ENCODE peak calls at places on chromosome 20, in seven cellular contexts. E is uterus, X is HCT116, J is IMR-90, U is esophagus squamous epithelium, K is body of pancreas, C is vagina. I is an unnamed sample.

GRCh38 chr20:22999756-23000155 is 35.4 kb upstream of the SSTR4 start:
- DNase-seq in J (peak), C (no peak), K (no peak), E (no peak), X (no peak), U (no peak), I (no peak)

GRCh38 chr20:21515300-21516179 is 1.7 kb upstream of the NKX2-2 start:
- DNase-seq in U (no peak), C (peak), K (no peak), E (no peak), X (no peak), J (no peak), I (no peak)

GRCh38 chr20:59007758-59008511 is 881 bp upstream of the CTSZ start:
- DNase-seq in C (no peak), U (peak), E (no peak), J (no peak), K (peak), X (no peak), I (peak)

GRCh38 chr20:5776074-5776473 is 25.9 kb downstream of the SHLD1 start:
- DNase-seq in U (no peak), K (no peak), E (no peak), X (no peak), J (no peak), C (no peak), I (no peak)

GRCh38 chr20:17655286-17655651 is 26.8 kb downstream of the RRBP1 start:
- DNase-seq in X (no peak), J (no peak), K (peak), C (no peak), E (peak), U (no peak), I (no peak)

GRCh38 chr20:34970193-34971037 is 14.7 kb downstream of the MYH7B start:
- DNase-seq in U (no peak), E (no peak), C (no peak), K (no peak), X (no peak), J (no peak), I (no peak)

GRCh38 chr20:49570828-49571552 is 3.1 kb upstream of the PTGIS start:
- DNase-seq in X (no peak), E (peak), J (peak), K (no peak), C (no peak), U (no peak), I (no peak)

GRCh38 chr20:11582073-11582472 is 335.6 kb upstream of the BTBD3 start:
- DNase-seq in E (no peak), J (no peak), U (no peak), X (no peak), C (no peak), K (no peak), I (no peak)

GRCh38 chr20:10539818-10540553 is 104.9 kb downstream of the SLX4IP start:
- DNase-seq in X (no peak), J (no peak), U (no peak), K (no peak), E (no peak), C (no peak), I (no peak)

GRCh38 chr20:40010483-40010882 is 678.6 kb downstream of the MAFB start:
- DNase-seq in U (no peak), X (no peak), J (no peak), E (no peak), C (no peak), K (no peak), I (peak)

GRCh38 chr20:6764619-6765018 is 2.9 kb upstream of the BMP2 start:
- DNase-seq in K (no peak), E (no peak), U (no peak), J (no peak), C (no peak), X (no peak), I (no peak)

GRCh38 chr20:38402089-38402488 is 33.0 kb downstream of the SNHG17 start:
- DNase-seq in C (no peak), U (no peak), X (no peak), J (no peak), E (no peak), K (no peak), I (no peak)

GRCh38 chr20:61135266-61135665 is 116.8 kb upstream of the CDH4 start:
- DNase-seq in J (no peak), K (no peak), C (no peak), U (no peak), E (no peak), X (no peak), I (no peak)

GRCh38 chr20:20211274-20211987 is 156.5 kb upstream of the INSM1 start:
- DNase-seq in X (no peak), E (no peak), K (no peak), J (no peak), C (no peak), U (no peak), I (no peak)

GRCh38 chr20:51108638-51109363 is 85.9 kb upstream of the KCNG1 start:
- DNase-seq in U (no peak), J (no peak), K (no peak), E (no peak), X (no peak), C (no peak), I (no peak)

GRCh38 chr20:41232971-41233926 is 84.3 kb downstream of the ZHX3 start:
- DNase-seq in X (no peak), E (no peak), C (no peak), J (peak), K (no peak), U (no peak), I (no peak)

GRCh38 chr20:37408930-37409210 is 62.9 kb downstream of the SRC start:
- DNase-seq in J (no peak), X (no peak), C (no peak), U (no peak), E (no peak), K (no peak), I (no peak)

GRCh38 chr20:34175072-34175471 is 63.0 kb upstream of the EIF2S2 start:
- DNase-seq in J (no peak), X (no peak), E (no peak), U (no peak), C (no peak), K (no peak), I (no peak)

GRCh38 chr20:50991076-50991475 is 31.8 kb downstream of the KCNG1 start:
- DNase-seq in K (no peak), C (no peak), J (peak), U (no peak), E (no peak), X (no peak), I (no peak)

GRCh38 chr20:48727226-48727625 is 100.6 kb downstream of the PREX1 start:
- DNase-seq in U (no peak), E (no peak), X (no peak), J (no peak), C (no peak), K (no peak), I (no peak)

GRCh38 chr20:32062776-32063170 is 10.7 kb downstream of the HCK start:
- DNase-seq in K (peak), X (no peak), J (no peak), E (no peak), C (no peak), U (no peak), I (no peak)

GRCh38 chr20:53829086-53829703 is 235.6 kb upstream of the ZNF217 start:
- DNase-seq in J (peak), X (peak), C (no peak), E (peak), K (peak), U (no peak), I (no peak)

GRCh38 chr20:11255455-11255854 is 581.7 kb upstream of the JAG1 start:
- DNase-seq in E (no peak), K (no peak), C (no peak), U (no peak), X (no peak), J (no peak), I (no peak)

GRCh38 chr20:33549229-33549628 is 59.3 kb downstream of the CBFA2T2 start:
- DNase-seq in U (no peak), X (no peak), K (no peak), E (no peak), J (no peak), C (no peak), I (no peak)

DNA sequence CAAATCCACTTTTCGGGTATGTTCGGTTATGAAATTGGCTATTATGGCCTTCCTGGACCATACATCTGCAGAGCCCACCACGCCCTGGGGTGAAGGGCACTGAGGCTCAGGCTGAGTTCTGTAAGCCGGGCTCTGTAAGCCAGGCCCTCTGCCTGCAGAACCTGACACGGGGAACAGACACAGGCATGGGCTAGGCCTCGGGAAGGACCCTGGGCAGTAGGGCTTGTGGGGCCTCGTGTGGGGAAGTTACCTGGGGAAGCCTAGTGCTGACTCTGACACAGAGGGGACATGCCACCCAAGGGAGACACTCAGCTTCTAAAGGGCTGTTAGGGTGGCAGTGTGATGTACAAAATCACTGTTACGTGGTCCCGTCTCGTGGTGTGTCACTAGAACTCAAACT is 23.4 kb upstream of the TCFL5 start:
- DNase-seq in X (no peak), K (no peak), U (no peak), J (no peak), E (no peak), C (no peak), I (no peak)
- TF ChIP-seq POLR2A in X (no peak), K (no peak), U (no peak), J (no peak), E (no peak), C (no peak), I (no peak)

GRCh38 chr20:64255361-64256281 is at the start of gene PCMTD2:
- DNase-seq in K (peak), U (peak), X (peak), E (peak), J (peak), C (peak), I (peak)
- TF ChIP-seq POLR2A in K (peak), U (peak), X (peak), E (peak), J (no peak), C (peak), I (peak)

GRCh38 chr20:44494681-44495080 is 19.0 kb downstream of the TTPAL start:
- DNase-seq in X (no peak), K (no peak), C (no peak), E (no peak), J (no peak), U (no peak), I (no peak)

GRCh38 chr20:44494266-44494665 is 18.6 kb downstream of the TTPAL start:
- DNase-seq in U (no peak), C (no peak), E (no peak), X (no peak), K (no peak), J (peak), I (peak)

GRCh38 chr20:44496976-44497375 is 21.3 kb downstream of the TTPAL start:
- DNase-seq in X (peak), J (peak), C (no peak), K (no peak), E (no peak), U (no peak), I (no peak)

GRCh38 chr20:44495802-44496481 is 20.3 kb downstream of the TTPAL start:
- DNase-seq in E (peak), K (no peak), U (no peak), X (peak), C (no peak), J (peak), I (no peak)

GRCh38 chr20:44495257-44495656 is 19.6 kb downstream of the TTPAL start:
- DNase-seq in K (no peak), C (no peak), X (no peak), J (peak), E (no peak), U (no peak), I (peak)
- TF ChIP-seq POLR2A in K (no peak), C (no peak), X (no peak), J (no peak), E (no peak), U (no peak), I (no peak)

DNA sequence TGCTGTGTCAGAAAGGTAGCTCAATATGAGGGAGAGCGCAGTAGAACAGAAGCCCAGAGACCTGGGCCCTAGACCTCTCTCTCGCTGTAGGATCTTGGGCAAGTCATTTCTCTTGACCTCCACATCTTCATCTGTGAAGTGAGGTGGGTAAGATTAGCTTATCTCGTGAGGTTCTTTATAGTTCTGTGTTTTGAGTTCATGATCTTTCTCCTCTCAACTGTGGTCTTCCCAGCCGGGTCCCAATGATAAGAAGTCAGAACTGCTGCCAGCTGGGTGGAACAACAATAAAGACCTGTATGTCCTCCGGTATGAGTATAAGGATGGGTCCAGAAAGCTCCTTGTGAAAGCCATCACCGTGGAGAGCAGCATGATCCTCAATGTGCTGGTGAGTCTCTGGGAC is 6.9 kb downstream of the PSMF1 start:
- DNase-seq in C (no peak), K (no peak), E (no peak), X (no peak), U (no peak), J (no peak), I (no peak)
- TF ChIP-seq POLR2A in C (no peak), K (no peak), E (no peak), X (no peak), U (no peak), J (no peak), I (no peak)